ENCODE peak calls at places on chromosomes 7 and 10, in four cellular contexts. One of them, this sample, is unnamed.
A peak's percentile ranks its signal among the peaks of the same experiment; 100 is the strongest.

GRCh38 chr10:60003709-60004191 is 97.4 kb upstream of the CCDC6 start:
- DNase-seq in SK-N-SH: no peak
- DNase-seq in K562: no peak
- DNase-seq in GM12891: no peak
- DNase-seq in this sample: peak; percentile 70

GRCh38 chr7:1087952-1088920 is at the start of gene GPER1:
- DNase-seq in SK-N-SH: peak; percentile 97
- DNase-seq in K562: no peak
- DNase-seq in GM12891: no peak
- DNase-seq in this sample: no peak

GRCh38 chr10:103584216-103585010 is 90.9 kb downstream of the NEURL1 start:
- DNase-seq in GM12891: peak; percentile 84
- DNase-seq in SK-N-SH: no peak
- DNase-seq in K562: no peak
- DNase-seq in this sample: no peak

GRCh38 chr7:77982926-77983550 is 184.5 kb downstream of the PHTF2 start:
- DNase-seq in SK-N-SH: no peak
- DNase-seq in K562: no peak
- DNase-seq in GM12891: no peak
- DNase-seq in this sample: no peak

GRCh38 chr10:53957401-53957800 is 843.6 kb downstream of the PCDH15 start:
- DNase-seq in K562: no peak
- DNase-seq in SK-N-SH: peak; percentile 34
- DNase-seq in GM12891: no peak
- DNase-seq in this sample: no peak

GRCh38 chr7:55278321-55278720 is 86.8 kb upstream of the LANCL2 start:
- DNase-seq in SK-N-SH: no peak
- DNase-seq in K562: no peak
- DNase-seq in GM12891: no peak
- DNase-seq in this sample: no peak

GRCh38 chr7:105352018-105352612 is 36.6 kb downstream of the SRPK2 start:
- DNase-seq in GM12891: peak; percentile 35
- DNase-seq in SK-N-SH: no peak
- DNase-seq in K562: no peak
- DNase-seq in this sample: no peak

GRCh38 chr7:104550362-104550761 is 222.0 kb downstream of the LHFPL3 start:
- DNase-seq in K562: no peak
- DNase-seq in SK-N-SH: no peak
- DNase-seq in GM12891: no peak
- DNase-seq in this sample: no peak

GRCh38 chr7:50782376-50783208 is at the start of gene GRB10:
- DNase-seq in SK-N-SH: peak; percentile 65
- DNase-seq in GM12891: no peak
- DNase-seq in K562: no peak
- DNase-seq in this sample: peak; percentile 83

GRCh38 chr7:64876792-64877713 is 26.0 kb upstream of the ZNF273 start:
- DNase-seq in SK-N-SH: peak; percentile 100
- DNase-seq in GM12891: no peak
- DNase-seq in K562: peak; percentile 5
- DNase-seq in this sample: peak; percentile 4

GRCh38 chr10:21993360-21994001 is 10.0 kb downstream of the DNAJC1 start:
- DNase-seq in K562: peak; percentile 15
- DNase-seq in SK-N-SH: no peak
- DNase-seq in GM12891: no peak
- DNase-seq in this sample: no peak

GRCh38 chr10:3398825-3399646 is 226.5 kb upstream of the PITRM1 start:
- DNase-seq in GM12891: no peak
- DNase-seq in K562: no peak
- DNase-seq in SK-N-SH: peak; percentile 93
- DNase-seq in this sample: no peak

GRCh38 chr7:30920021-30920583 is 8.4 kb downstream of the AQP1 start:
- DNase-seq in K562: no peak
- DNase-seq in GM12891: no peak
- DNase-seq in SK-N-SH: peak; percentile 17
- DNase-seq in this sample: no peak

GRCh38 chr10:60163786-60164185 is 225.9 kb downstream of the ANK3 start:
- DNase-seq in K562: no peak
- DNase-seq in SK-N-SH: no peak
- DNase-seq in GM12891: no peak
- DNase-seq in this sample: no peak

GRCh38 chr7:105055621-105056020 is 41.6 kb downstream of the KMT2E start:
- DNase-seq in SK-N-SH: no peak
- DNase-seq in GM12891: no peak
- DNase-seq in K562: no peak
- DNase-seq in this sample: no peak

GRCh38 chr7:17680943-17681351 is 259.3 kb downstream of the SNX13 start:
- DNase-seq in SK-N-SH: no peak
- DNase-seq in K562: no peak
- DNase-seq in GM12891: no peak
- DNase-seq in this sample: no peak

GRCh38 chr10:91552706-91553105 is 80.2 kb downstream of the PPP1R3C start:
- DNase-seq in GM12891: no peak
- DNase-seq in K562: no peak
- DNase-seq in SK-N-SH: no peak
- DNase-seq in this sample: no peak

DNA sequence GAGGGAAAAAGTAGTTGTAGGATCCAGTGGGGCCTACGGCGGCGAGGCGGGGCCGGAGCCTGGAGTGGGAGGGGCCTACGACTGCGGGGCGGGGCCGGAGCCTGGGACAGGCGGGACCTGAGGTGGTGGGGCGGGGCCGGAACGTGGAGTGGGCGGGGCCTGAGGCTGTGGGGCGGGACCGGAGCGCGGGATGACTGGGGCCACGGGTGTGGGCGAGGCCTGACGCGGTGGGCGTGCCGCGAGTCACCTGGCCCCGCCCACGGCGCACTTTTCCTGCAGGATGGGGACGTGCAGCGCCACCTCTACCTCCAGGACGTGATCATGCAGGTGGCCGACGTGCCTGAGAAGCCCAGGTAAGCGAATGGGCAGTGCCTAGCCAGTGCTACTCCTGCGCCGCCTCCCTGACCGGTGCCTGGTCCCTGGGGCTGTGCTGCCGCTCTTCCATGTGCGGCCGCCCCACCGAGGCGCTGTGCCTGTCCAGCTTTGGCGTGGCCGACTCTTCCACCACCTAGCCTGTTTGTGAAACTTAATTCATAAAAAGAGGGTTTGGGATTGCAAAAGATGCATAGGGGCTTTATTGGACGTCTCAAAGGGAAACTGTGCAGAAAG is 501 bp downstream of the ZNF511 start:
- DNase-seq in GM12891: peak; percentile 96
- DNase-seq in SK-N-SH: peak; percentile 99
- DNase-seq in K562: peak; percentile 94
- DNase-seq in this sample: peak; percentile 77
- TF ChIP-seq TAF1 in GM12891: no peak
- TF ChIP-seq TAF1 in SK-N-SH: no peak
- TF ChIP-seq TAF1 in K562: no peak
- TF ChIP-seq TAF1 in this sample: no peak

DNA sequence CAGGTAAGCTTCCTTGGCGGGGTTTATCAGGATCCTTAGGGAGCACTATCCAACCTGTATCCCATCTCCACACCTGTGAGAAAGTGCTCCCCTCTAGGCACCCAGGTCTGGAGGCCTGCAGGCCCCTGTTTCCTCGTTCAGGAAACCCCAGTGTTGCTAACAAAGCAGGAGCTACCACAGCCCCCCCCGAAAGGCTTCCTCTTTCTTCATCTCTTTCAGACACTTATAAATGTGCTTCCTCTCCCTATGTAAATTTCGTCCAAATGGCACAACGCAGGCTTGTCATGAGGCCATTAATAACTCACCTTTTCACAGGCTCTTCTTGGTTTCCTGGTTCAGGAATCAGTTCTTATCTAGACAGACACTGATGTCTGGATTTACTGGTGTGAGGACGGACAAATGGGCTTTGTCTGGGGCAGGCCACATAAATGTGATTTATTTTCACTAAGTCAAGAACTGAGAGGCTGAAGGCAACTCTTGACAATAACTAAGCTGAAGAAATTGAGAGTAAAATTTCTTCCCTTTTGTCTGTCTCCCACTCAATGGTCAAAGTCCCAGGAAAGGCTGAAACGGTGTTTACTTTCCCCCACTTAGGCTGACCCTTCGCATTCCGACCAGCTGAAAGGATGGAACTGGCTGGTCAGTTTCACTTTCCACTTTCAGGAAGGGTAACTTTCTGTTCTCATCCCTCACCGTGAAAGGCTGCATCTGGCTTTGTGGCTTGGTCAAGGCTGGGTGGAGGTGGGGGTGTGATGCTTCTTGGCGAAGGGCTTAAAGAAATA is 46.8 kb downstream of the PIK3AP1 start:
- DNase-seq in GM12891: no peak
- DNase-seq in K562: no peak
- DNase-seq in SK-N-SH: no peak
- DNase-seq in this sample: no peak
- TF ChIP-seq TAF1 in GM12891: no peak
- TF ChIP-seq TAF1 in K562: no peak
- TF ChIP-seq TAF1 in SK-N-SH: no peak
- TF ChIP-seq TAF1 in this sample: no peak

GRCh38 chr10:108685863-108686531 is 1237.3 kb downstream of the XPNPEP1 start:
- DNase-seq in K562: no peak
- DNase-seq in GM12891: no peak
- DNase-seq in SK-N-SH: no peak
- DNase-seq in this sample: no peak

GRCh38 chr10:108691126-108691525 is 1232.2 kb downstream of the XPNPEP1 start:
- DNase-seq in GM12891: no peak
- DNase-seq in SK-N-SH: no peak
- DNase-seq in K562: no peak
- DNase-seq in this sample: no peak

GRCh38 chr10:108690530-108690929 is 1232.8 kb downstream of the XPNPEP1 start:
- DNase-seq in SK-N-SH: no peak
- DNase-seq in GM12891: no peak
- DNase-seq in K562: no peak
- DNase-seq in this sample: no peak

GRCh38 chr10:108684431-108684830 is 1238.9 kb downstream of the XPNPEP1 start:
- DNase-seq in K562: no peak
- DNase-seq in SK-N-SH: no peak
- DNase-seq in GM12891: no peak
- DNase-seq in this sample: no peak

DNA sequence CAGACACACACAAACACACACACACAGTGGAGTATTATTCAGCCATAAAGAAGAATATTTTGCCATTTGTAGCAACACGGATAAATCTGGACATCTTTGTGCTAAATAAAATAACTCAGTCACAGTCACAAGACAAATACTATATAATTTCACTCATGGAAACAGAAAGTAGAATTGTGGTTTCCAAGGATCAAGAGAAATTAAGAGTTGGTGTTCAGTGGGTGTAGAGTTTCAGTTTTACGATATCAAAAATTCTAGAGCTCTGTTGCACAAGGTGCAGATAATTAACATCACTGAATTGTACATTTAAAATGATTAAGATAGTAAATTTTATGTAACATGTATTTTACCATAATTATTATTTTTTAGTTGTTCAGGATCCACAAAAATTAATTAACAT is 1235.0 kb downstream of the XPNPEP1 start:
- DNase-seq in GM12891: no peak
- DNase-seq in SK-N-SH: no peak
- DNase-seq in K562: no peak
- DNase-seq in this sample: no peak
- TF ChIP-seq TAF1 in GM12891: no peak
- TF ChIP-seq TAF1 in SK-N-SH: no peak
- TF ChIP-seq TAF1 in K562: no peak
- TF ChIP-seq TAF1 in this sample: no peak

GRCh38 chr7:114941692-114942091 is 19.8 kb downstream of the MDFIC start:
- DNase-seq in K562: no peak
- DNase-seq in GM12891: no peak
- DNase-seq in SK-N-SH: no peak
- DNase-seq in this sample: no peak

GRCh38 chr7:114943530-114943929 is 21.6 kb downstream of the MDFIC start:
- DNase-seq in SK-N-SH: no peak
- DNase-seq in GM12891: no peak
- DNase-seq in K562: no peak
- DNase-seq in this sample: no peak

GRCh38 chr7:114942443-114943175 is 20.7 kb downstream of the MDFIC start:
- DNase-seq in K562: no peak
- DNase-seq in SK-N-SH: no peak
- DNase-seq in GM12891: no peak
- DNase-seq in this sample: no peak

GRCh38 chr7:114943953-114944741 is 22.3 kb downstream of the MDFIC start:
- DNase-seq in SK-N-SH: no peak
- DNase-seq in GM12891: no peak
- DNase-seq in K562: no peak
- DNase-seq in this sample: no peak

DNA sequence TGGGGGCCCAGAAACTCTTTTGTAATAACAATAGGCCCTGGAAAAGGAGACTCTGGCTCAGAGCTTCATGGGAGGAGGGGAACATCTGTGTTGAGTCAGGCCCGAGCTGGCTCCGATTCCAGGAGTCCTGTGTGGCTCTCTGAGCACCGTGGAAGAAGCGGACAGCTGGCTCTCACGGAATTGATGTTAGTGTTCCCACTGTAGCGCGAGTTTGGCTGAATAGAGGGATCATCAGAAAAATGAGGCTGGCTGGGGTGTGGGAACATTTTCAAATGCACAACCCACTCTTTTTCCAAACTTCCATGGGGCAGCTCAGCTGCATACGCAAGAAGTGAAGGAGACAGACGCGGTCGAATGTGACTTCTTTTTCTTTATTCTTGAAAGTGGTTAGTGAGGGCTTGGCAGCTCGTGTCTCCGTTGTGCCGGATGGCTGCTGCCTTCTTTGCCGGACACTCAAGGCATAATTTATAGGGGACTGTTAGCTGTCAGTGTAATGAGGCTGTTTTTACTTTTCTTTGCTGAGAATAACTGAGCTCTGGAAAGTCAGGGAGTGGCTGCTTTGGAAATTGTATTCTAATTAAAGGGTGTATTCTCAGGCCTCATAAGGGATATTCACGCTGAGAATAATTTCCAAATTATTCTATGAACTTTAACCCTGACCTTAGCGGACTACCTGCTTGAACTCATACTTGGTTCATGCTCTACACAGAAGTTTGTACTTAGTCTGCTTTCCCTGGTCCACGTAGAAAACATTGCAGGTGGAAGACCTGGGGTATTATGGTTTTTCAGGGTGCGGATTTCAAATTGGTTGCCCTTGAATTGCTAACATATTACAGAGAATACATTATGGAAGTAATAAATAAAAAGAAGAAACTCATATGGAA is 23.1 kb downstream of the MDFIC start:
- DNase-seq in GM12891: no peak
- DNase-seq in SK-N-SH: no peak
- DNase-seq in K562: no peak
- DNase-seq in this sample: no peak
- TF ChIP-seq TAF1 in GM12891: no peak
- TF ChIP-seq TAF1 in SK-N-SH: no peak
- TF ChIP-seq TAF1 in K562: no peak
- TF ChIP-seq TAF1 in this sample: no peak

GRCh38 chr10:14800397-14800796 is 25.7 kb upstream of the FAM107B start:
- DNase-seq in SK-N-SH: no peak
- DNase-seq in K562: no peak
- DNase-seq in GM12891: no peak
- DNase-seq in this sample: no peak
- TF ChIP-seq TAF1 in SK-N-SH: no peak
- TF ChIP-seq TAF1 in K562: no peak
- TF ChIP-seq TAF1 in GM12891: no peak
- TF ChIP-seq TAF1 in this sample: no peak

GRCh38 chr7:2138146-2138765 is 94.5 kb downstream of the MAD1L1 start:
- DNase-seq in K562: no peak
- DNase-seq in SK-N-SH: peak; percentile 85
- DNase-seq in GM12891: peak; percentile 95
- DNase-seq in this sample: no peak
- TF ChIP-seq TAF1 in K562: no peak
- TF ChIP-seq TAF1 in SK-N-SH: no peak
- TF ChIP-seq TAF1 in GM12891: peak; percentile 94
- TF ChIP-seq TAF1 in this sample: no peak

GRCh38 chr7:43456200-43456599 is 126.7 kb upstream of the STK17A start:
- DNase-seq in GM12891: no peak
- DNase-seq in SK-N-SH: no peak
- DNase-seq in K562: peak; percentile 38
- DNase-seq in this sample: no peak
- TF ChIP-seq TAF1 in GM12891: no peak
- TF ChIP-seq TAF1 in SK-N-SH: no peak
- TF ChIP-seq TAF1 in K562: no peak
- TF ChIP-seq TAF1 in this sample: no peak